ENCODE peak calls at places on chromosome 14, in eight cellular contexts. D is IMR-90, V is endothelial cell of umbilical vein, J is fibroblast of lung, E is SK-N-SH, O is trophoblast cell, C is neural progenitor cell, R is PC-3. T is an unnamed sample.

GRCh38 chr14:64698899-64699298 is 5.3 kb upstream of the PLEKHG3 start:
- DNase-seq in R (peak; percentile 72), C (no peak), V (no peak), E (no peak), D (no peak), O (peak; percentile 25), J (no peak), T (no peak)

GRCh38 chr14:75711134-75711795 is 50.2 kb downstream of the TTLL5 start:
- DNase-seq in D (peak; percentile 72), J (peak; percentile 75), R (peak; percentile 74), E (peak; percentile 34), V (peak; percentile 41), O (peak; percentile 49), C (peak; percentile 59), T (peak; percentile 34)

GRCh38 chr14:89921346-89921745 is 33.2 kb downstream of the EFCAB11 start:
- DNase-seq in C (no peak), E (no peak), J (no peak), R (peak; percentile 31), O (no peak), V (no peak), D (peak; percentile 37), T (no peak)

GRCh38 chr14:77376380-77376770 is 519 bp downstream of the TMED8 start:
- DNase-seq in J (peak; percentile 13), D (no peak), R (peak; percentile 27), O (no peak), E (peak; percentile 69), C (peak; percentile 43), V (peak; percentile 17), T (peak; percentile 58)

GRCh38 chr14:36408388-36408787 is 88.0 kb upstream of the MBIP start:
- DNase-seq in R (peak; percentile 7), V (no peak), O (no peak), C (no peak), E (no peak), J (no peak), D (no peak), T (no peak)

GRCh38 chr14:64201296-64201695 is 92.9 kb downstream of the ESR2 start:
- DNase-seq in V (no peak), R (no peak), J (no peak), C (no peak), E (no peak), D (no peak), O (no peak), T (no peak)

GRCh38 chr14:97706814-97707213 is 909.6 kb downstream of the VRK1 start:
- DNase-seq in R (no peak), D (no peak), J (no peak), O (no peak), V (no peak), C (no peak), E (no peak), T (peak; percentile 69)

GRCh38 chr14:55102141-55102547 is 26.9 kb upstream of the LGALS3 start:
- DNase-seq in C (peak; percentile 79), O (peak; percentile 49), J (peak; percentile 100), E (peak; percentile 69), R (peak; percentile 100), V (peak; percentile 98), D (peak; percentile 96), T (no peak)

GRCh38 chr14:81435578-81436295 is 35.6 kb upstream of the STON2 start:
- DNase-seq in V (peak; percentile 29), O (peak; percentile 26), C (peak; percentile 88), R (peak; percentile 57), E (peak; percentile 85), D (peak; percentile 2), J (peak; percentile 23), T (no peak)

GRCh38 chr14:69313176-69313575 is 53.2 kb downstream of the GALNT16 start:
- DNase-seq in O (no peak), D (no peak), V (no peak), R (no peak), E (no peak), J (no peak), C (no peak), T (no peak)

GRCh38 chr14:79543966-79544365 is 667.3 kb downstream of the DIO2 start:
- DNase-seq in R (peak; percentile 82), D (peak; percentile 66), V (peak; percentile 10), C (peak; percentile 68), O (peak; percentile 94), E (peak; percentile 1), J (peak; percentile 61), T (no peak)

GRCh38 chr14:63295991-63296630 is 22.6 kb downstream of the GPHB5 start:
- DNase-seq in C (no peak), R (no peak), D (peak; percentile 5), V (peak; percentile 47), J (no peak), E (no peak), O (no peak), T (no peak)

GRCh38 chr14:91402278-91403068 is 15.1 kb downstream of the CCDC88C start:
- DNase-seq in D (no peak), O (no peak), J (peak; percentile 43), C (no peak), R (no peak), V (peak; percentile 94), E (no peak), T (no peak)

GRCh38 chr14:24204163-24205146 is 1.0 kb upstream of the TSSK4 start:
- DNase-seq in O (no peak), E (no peak), D (no peak), J (no peak), R (no peak), V (no peak), C (no peak), T (no peak)

GRCh38 chr14:75917322-75918251 is 64.2 kb downstream of the TGFB3 start:
- DNase-seq in D (no peak), O (no peak), J (no peak), R (no peak), E (peak; percentile 81), V (no peak), C (peak; percentile 47), T (no peak)

GRCh38 chr14:44009642-44010041 is 497.4 kb downstream of the FSCB start:
- DNase-seq in E (no peak), J (no peak), O (no peak), R (no peak), V (no peak), D (no peak), C (no peak), T (no peak)

GRCh38 chr14:91298576-91298975 is 54.1 kb upstream of the GPR68 start:
- DNase-seq in E (no peak), D (no peak), O (no peak), R (no peak), J (no peak), C (no peak), V (peak; percentile 24), T (no peak)

GRCh38 chr14:22099942-22100763 is 426.5 kb upstream of the OR4E1 start:
- DNase-seq in D (peak; percentile 36), J (peak; percentile 52), V (peak; percentile 85), C (peak; percentile 87), R (peak; percentile 86), O (peak; percentile 59), E (peak; percentile 10), T (peak; percentile 70)

GRCh38 chr14:31224808-31225207 is 17.2 kb upstream of the HECTD1 start:
- DNase-seq in D (no peak), E (no peak), O (no peak), C (no peak), V (no peak), J (no peak), R (no peak), T (no peak)

GRCh38 chr14:92503756-92504491 is 9.7 kb upstream of the RIN3 start:
- DNase-seq in V (peak; percentile 16), C (no peak), R (peak; percentile 95), E (no peak), D (peak; percentile 70), J (peak; percentile 31), O (peak; percentile 98), T (no peak)

GRCh38 chr14:68395585-68395984 is 397.3 kb downstream of the ZFP36L1 start:
- DNase-seq in D (peak; percentile 76), O (peak; percentile 39), C (no peak), J (peak; percentile 87), R (no peak), V (no peak), E (no peak), T (no peak)

GRCh38 chr14:29222671-29223268 is 456.2 kb downstream of the FOXG1 start:
- DNase-seq in O (peak; percentile 44), C (no peak), E (peak; percentile 0), J (peak; percentile 83), R (peak; percentile 59), V (peak; percentile 44), D (peak; percentile 73), T (no peak)
- H2AFZ ChIP-seq in O (no peak overlapping the region), C (no peak overlapping the region), E (no peak overlapping the region), J (peak overlapping the region; percentile 20), R (no peak overlapping the region), V (peak overlapping the region; percentile 69), D (peak overlapping the region; percentile 88), T (no peak overlapping the region)

DNA sequence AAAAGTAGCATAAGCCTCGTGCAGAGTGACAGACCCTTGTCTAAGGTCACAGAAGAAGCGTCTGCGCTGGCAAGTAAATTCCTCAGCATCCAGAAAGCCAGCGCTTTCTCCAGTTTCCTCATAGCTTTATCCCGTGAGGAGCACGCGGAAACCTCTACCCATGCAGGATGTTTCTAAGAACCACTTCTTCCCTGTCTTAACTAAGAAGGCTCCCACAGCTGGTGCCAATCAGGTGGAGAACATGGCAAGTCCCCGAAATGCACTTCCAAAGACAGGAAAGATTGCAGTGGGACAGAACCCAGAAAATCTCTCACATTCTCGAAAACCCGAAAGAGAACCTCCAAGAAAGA is 968 bp upstream of the ARID4A start:
- DNase-seq in C (peak; percentile 75), R (no peak), J (no peak), V (no peak), O (peak; percentile 75), D (no peak), E (no peak), T (no peak)
- H3K4me1 ChIP-seq in C (peaks cover 16% of the 10 kb centered on the region), R (peaks cover 18% of the 10 kb centered on the region), J (peaks cover 3% of the 10 kb centered on the region), V (peaks cover 14% of the 10 kb centered on the region), O (no peaks in the 10 kb centered on the region), D (no peaks in the 10 kb centered on the region), E (peaks cover 8% of the 10 kb centered on the region), T (peaks cover 47% of the 10 kb centered on the region)

GRCh38 chr14:49962616-49963015 is 69.7 kb downstream of the ARF6 start:
- DNase-seq in C (no peak), D (no peak), R (peak; percentile 97), J (no peak), O (peak; percentile 80), E (no peak), V (no peak), T (no peak)
- H2AFZ ChIP-seq in C (no peak overlapping the region), D (no peak overlapping the region), R (peak overlapping the region; percentile 44), J (no peak overlapping the region), O (no peak overlapping the region), E (no peak overlapping the region), V (no peak overlapping the region), T (peak overlapping the region; percentile 11)

GRCh38 chr14:99267871-99268775 is 3.9 kb downstream of the BCL11B start:
- DNase-seq in R (no peak), E (no peak), J (no peak), V (no peak), D (no peak), C (no peak), O (no peak), T (peak; percentile 66)

GRCh38 chr14:99265571-99265970 is 6.4 kb downstream of the BCL11B start:
- DNase-seq in O (no peak), D (no peak), V (no peak), E (no peak), C (no peak), R (no peak), J (no peak), T (no peak)

GRCh38 chr14:99268776-99269510 is 3.1 kb downstream of the BCL11B start:
- DNase-seq in O (no peak), D (no peak), C (peak; percentile 32), J (no peak), V (no peak), R (no peak), E (no peak), T (no peak)

GRCh38 chr14:99264691-99265090 is 7.3 kb downstream of the BCL11B start:
- DNase-seq in O (no peak), R (no peak), J (no peak), C (no peak), E (no peak), V (no peak), D (no peak), T (no peak)

GRCh38 chr14:99266181-99267178 is 5.5 kb downstream of the BCL11B start:
- DNase-seq in E (peak; percentile 82), D (peak; percentile 53), O (peak; percentile 82), V (peak; percentile 64), J (peak; percentile 67), R (peak; percentile 79), C (peak; percentile 91), T (peak; percentile 82)
- H3K4me1 ChIP-seq in E (no peaks in the 10 kb centered on the region), D (no peaks in the 10 kb centered on the region), O (peaks cover 10% of the 10 kb centered on the region), V (peaks cover 7% of the 10 kb centered on the region), J (no peaks in the 10 kb centered on the region), R (no peaks in the 10 kb centered on the region), C (peaks cover 45% of the 10 kb centered on the region), T (peaks cover 55% of the 10 kb centered on the region)